ENCODE peak calls at places on chromosome 7, in four cellular contexts. B is effector memory CD8-positive, alpha-beta T cell; A is GM04504; I is GM12865. T is an unnamed sample.
A peak's percentile ranks its signal among the peaks of the same experiment; 100 is the strongest.

GRCh38 chr7:120775703-120776265 is 82.2 kb downstream of the TSPAN12 start:
- DNase-seq in B (no peak), I (no peak), A (no peak), T (no peak)

GRCh38 chr7:159091041-159091440 is 53.6 kb downstream of the VIPR2 start:
- DNase-seq in A (no peak), B (no peak), I (no peak), T (no peak)

GRCh38 chr7:72925546-72926120 is 738 bp downstream of the POM121 start:
- DNase-seq in A (no peak), B (no peak), I (peak; percentile 38), T (no peak)

GRCh38 chr7:28708033-28708451 is 250.1 kb downstream of the TRIL start:
- DNase-seq in B (no peak), A (no peak), I (no peak), T (no peak)

GRCh38 chr7:80923211-80923612 is 4.4 kb upstream of the SEMA3C start:
- DNase-seq in A (no peak), B (no peak), I (no peak), T (no peak)

GRCh38 chr7:134857958-134858357 is 78.5 kb downstream of the CALD1 start:
- DNase-seq in B (no peak), A (no peak), I (no peak), T (no peak)

GRCh38 chr7:152664636-152665035 is 11.3 kb downstream of the XRCC2 start:
- DNase-seq in B (no peak), A (no peak), I (no peak), T (no peak)

GRCh38 chr7:22372863-22373262 is 15.9 kb upstream of the RAPGEF5 start:
- DNase-seq in A (no peak), B (no peak), I (no peak), T (no peak)

GRCh38 chr7:107596881-107597581 is 17.0 kb downstream of the BCAP29 start:
- DNase-seq in A (no peak), B (no peak), I (no peak), T (no peak)

GRCh38 chr7:27178366-27178765 is 4.2 kb upstream of the HOXA10 start:
- DNase-seq in I (no peak), A (peak; percentile 45), B (no peak), T (no peak)

GRCh38 chr7:145036592-145037386 is 200.9 kb upstream of the TPK1 start:
- DNase-seq in I (peak; percentile 69), B (peak; percentile 24), A (peak; percentile 1), T (peak; percentile 49)

GRCh38 chr7:139944248-139944647 is 115.2 kb downstream of the TBXAS1 start:
- DNase-seq in B (no peak), A (no peak), I (no peak), T (no peak)

GRCh38 chr7:22934473-22935065 is 79.4 kb downstream of the HYCC1 start:
- DNase-seq in A (no peak), B (no peak), I (no peak), T (no peak)

GRCh38 chr7:101816499-101817030 is 861 bp upstream of the CUX1 start:
- DNase-seq in A (no peak), I (peak; percentile 59), B (no peak), T (peak; percentile 41)

GRCh38 chr7:50359995-50360925 is 55.7 kb downstream of the IKZF1 start:
- DNase-seq in A (no peak), B (peak; percentile 71), I (no peak), T (peak; percentile 27)

GRCh38 chr7:121798896-121799295 is 74.1 kb upstream of the PTPRZ1 start:
- DNase-seq in B (no peak), I (no peak), A (no peak), T (no peak)

T was measured in OCI-M1.